ENCODE peak calls at places on chromosomes 13 and 19, in six cellular contexts. F, S, Y, E, D and V are unnamed samples.
A peak's percentile ranks its signal among the peaks of the same experiment; 100 is the strongest.

GRCh38 chr19:40907968-40908735 is 26.1 kb upstream of the CYP2A7 start:
- DNase-seq in F (no peak), S (peak; percentile 68), Y (peak; percentile 2), E (no peak), D (no peak), V (no peak)

GRCh38 chr13:97298816-97299215 is 76.7 kb downstream of the MBNL2 start:
- DNase-seq in F (no peak), S (no peak), Y (no peak), E (no peak), D (no peak), V (no peak)

GRCh38 chr13:67204731-67205130 is 25.4 kb downstream of the PCDH9 start:
- DNase-seq in F (no peak), S (no peak), Y (no peak), E (no peak), D (no peak), V (no peak)

GRCh38 chr19:33400856-33401682 is 27.6 kb downstream of the CEBPG start:
- DNase-seq in F (no peak), S (no peak), Y (no peak), E (no peak), D (no peak), V (no peak)

GRCh38 chr19:15297416-15298224 is 34.7 kb downstream of the BRD4 start:
- DNase-seq in F (peak; percentile 46), S (no peak), Y (no peak), E (peak; percentile 37), D (no peak), V (no peak)

GRCh38 chr13:60448907-60449510 is 52.0 kb downstream of the TDRD3 start:
- DNase-seq in F (peak; percentile 28), S (no peak), Y (peak; percentile 53), E (peak; percentile 23), D (no peak), V (peak; percentile 33)

GRCh38 chr19:52735734-52736133 is 890 bp upstream of the ZNF611 start:
- DNase-seq in F (peak; percentile 62), S (no peak), Y (no peak), E (no peak), D (no peak), V (no peak)

GRCh38 chr13:67792151-67792665 is 562.1 kb upstream of the PCDH9 start:
- DNase-seq in F (no peak), S (no peak), Y (no peak), E (no peak), D (no peak), V (no peak)

GRCh38 chr19:51002542-51003311 is 1.3 kb upstream of the KLK8 start:
- DNase-seq in F (peak; percentile 60), S (no peak), Y (peak; percentile 45), E (peak; percentile 94), D (no peak), V (no peak)

GRCh38 chr13:71867101-71867814 is at the start of gene DACH1:
- DNase-seq in F (peak; percentile 12), S (no peak), Y (peak; percentile 48), E (no peak), D (no peak), V (no peak)

GRCh38 chr13:53038993-53039392 is 10.4 kb downstream of the OLFM4 start:
- DNase-seq in F (no peak), S (no peak), Y (no peak), E (no peak), D (no peak), V (no peak)

GRCh38 chr13:41416276-41416675 is 41.1 kb upstream of the RGCC start:
- DNase-seq in F (no peak), S (no peak), Y (no peak), E (no peak), D (no peak), V (no peak)

GRCh38 chr19:51371186-51371690 is 1.2 kb downstream of the NKG7 start:
- DNase-seq in F (no peak), S (no peak), Y (no peak), E (no peak), D (no peak), V (no peak)

GRCh38 chr19:49590971-49591730 is at the start of gene PRR12:
- DNase-seq in F (peak; percentile 58), S (peak; percentile 71), Y (peak; percentile 87), E (peak; percentile 96), D (peak; percentile 40), V (no peak)

GRCh38 chr13:40333238-40333637 is 333.2 kb downstream of the FOXO1 start:
- DNase-seq in F (peak; percentile 51), S (no peak), Y (peak; percentile 26), E (no peak), D (no peak), V (no peak)

GRCh38 chr19:35011091-35011689 is 11.1 kb downstream of the GRAMD1A start:
- DNase-seq in F (no peak), S (no peak), Y (no peak), E (no peak), D (no peak), V (no peak)

GRCh38 chr13:32381539-32381938 is 46.4 kb downstream of the N4BP2L1 start:
- DNase-seq in F (no peak), S (no peak), Y (peak; percentile 45), E (no peak), D (no peak), V (no peak)